ENCODE peak calls at places on chromosomes 4 and X, in five cellular contexts. W, F, Q, I and P are unnamed samples.

GRCh38 chr4:173821851-173822250 is 291.8 kb upstream of the HAND2 start:
- DNase-seq in Q (no peak), W (no peak), I (no peak), F (no peak), P (no peak)

GRCh38 chr4:24517676-24518075 is 66.7 kb downstream of the DHX15 start:
- DNase-seq in F (no peak), W (no peak), Q (no peak), I (no peak), P (no peak)

GRCh38 chrX:55867708-55868107 is 150.2 kb downstream of the RRAGB start:
- DNase-seq in F (no peak), W (no peak), I (no peak), Q (no peak), P (no peak)

GRCh38 chrX:154544885-154545284 is 1.8 kb downstream of the G6PD start:
- DNase-seq in W (no peak), Q (no peak), F (no peak), I (no peak), P (no peak)

GRCh38 chr4:7055111-7055989 is 12.2 kb downstream of the TADA2B start:
- DNase-seq in I (no peak), W (no peak), Q (no peak), F (peak), P (no peak)

GRCh38 chr4:160319221-160319867 is 1216.5 kb downstream of the RAPGEF2 start:
- DNase-seq in I (no peak), F (no peak), Q (no peak), W (no peak), P (no peak)

GRCh38 chr4:7960790-7961655 is 21.4 kb upstream of the AFAP1 start:
- DNase-seq in Q (peak), F (no peak), I (no peak), W (no peak), P (no peak)

GRCh38 chrX:39195156-39195555 is 393.9 kb downstream of the MID1IP1 start:
- DNase-seq in I (no peak), Q (no peak), F (no peak), W (no peak), P (no peak)

GRCh38 chr4:144734522-144734921 is 88.6 kb downstream of the HHIP start:
- DNase-seq in F (no peak), W (no peak), Q (no peak), I (no peak), P (no peak)

GRCh38 chrX:133414399-133415275 is 652 bp downstream of the GPC4 start:
- DNase-seq in Q (no peak), I (peak), F (peak), W (no peak), P (no peak)